ENCODE peak calls at places on chromosomes 11 and 22, in four cellular contexts. N is HepG2, X is K562, R is GM12878. U is an unnamed sample.

GRCh38 chr22:18031670-18032454 is 7.5 kb upstream of the MICAL3 start:
- DNase-seq in R (no peak), N (no peak), X (no peak), U (no peak)

GRCh38 chr11:131867457-131868257 is 497.2 kb downstream of the NTM start:
- DNase-seq in N (peak; percentile 20), R (no peak), X (no peak), U (peak; percentile 79)

GRCh38 chr11:118342503-118343161 is at the start of gene CD3D:
- DNase-seq in X (peak; percentile 84), N (peak; percentile 20), R (no peak), U (no peak)

GRCh38 chr11:10294289-10294953 is 402 bp upstream of the SBF2 start:
- DNase-seq in R (no peak), N (no peak), X (peak; percentile 11), U (peak; percentile 44)

GRCh38 chr11:124920870-124921609 is 2.0 kb downstream of the HEPN1 start:
- DNase-seq in R (no peak), N (no peak), X (no peak), U (peak; percentile 78)

GRCh38 chr11:101439488-101439887 is 144.3 kb downstream of the TRPC6 start:
- DNase-seq in N (no peak), R (no peak), X (no peak), U (no peak)

GRCh38 chr11:8913961-8914660 is 3.1 kb downstream of the AKIP1 start:
- DNase-seq in X (peak; percentile 53), N (peak; percentile 37), R (no peak), U (peak; percentile 65)

GRCh38 chr11:81870815-81871214 is 862.8 kb downstream of the FAM181B start:
- DNase-seq in X (no peak), R (no peak), N (no peak), U (no peak)

GRCh38 chr11:57360991-57361390 is 20.0 kb downstream of the PRG3 start:
- DNase-seq in X (no peak), R (no peak), N (no peak), U (no peak)

GRCh38 chr22:36339171-36340065 is 48.3 kb downstream of the MYH9 start:
- DNase-seq in R (no peak), X (no peak), N (no peak), U (no peak)

GRCh38 chr11:71240865-71241691 is 11.3 kb downstream of the SHANK2 start:
- DNase-seq in X (no peak), N (peak; percentile 93), R (peak; percentile 38), U (peak; percentile 48)

GRCh38 chr11:45007011-45007410 is 56.3 kb upstream of the TP53I11 start:
- DNase-seq in R (no peak), X (no peak), N (no peak), U (no peak)

GRCh38 chr11:107741044-107741823 is 29.4 kb upstream of the SLN start:
- DNase-seq in N (peak; percentile 21), R (peak; percentile 25), X (peak; percentile 40), U (no peak)

GRCh38 chr11:78737891-78738290 is 163.2 kb upstream of the NARS2 start:
- DNase-seq in R (no peak), N (no peak), X (no peak), U (no peak)

GRCh38 chr11:10373929-10374328 is 69.1 kb downstream of the ADM start:
- DNase-seq in N (no peak), R (no peak), X (no peak), U (no peak)

GRCh38 chr22:21915624-21916308 is 36.9 kb downstream of the PPM1F start:
- DNase-seq in N (no peak), X (no peak), R (no peak), U (no peak)
- TF ChIP-seq CBFB in N (no peak), X (peak; percentile 71), R (no peak), U (no peak)

GRCh38 chr11:12179521-12179920 is 69.1 kb downstream of the MICAL2 start:
- DNase-seq in R (no peak), N (no peak), X (no peak), U (no peak)

GRCh38 chr11:12175694-12176241 is 65.4 kb downstream of the MICAL2 start:
- DNase-seq in R (no peak), X (no peak), N (no peak), U (no peak)

GRCh38 chr11:12180257-12181205 is 70.1 kb downstream of the MICAL2 start:
- DNase-seq in N (no peak), X (no peak), R (no peak), U (no peak)

GRCh38 chr11:12177739-12178338 is 67.4 kb downstream of the MICAL2 start:
- DNase-seq in X (no peak), N (no peak), R (no peak), U (no peak)

DNA sequence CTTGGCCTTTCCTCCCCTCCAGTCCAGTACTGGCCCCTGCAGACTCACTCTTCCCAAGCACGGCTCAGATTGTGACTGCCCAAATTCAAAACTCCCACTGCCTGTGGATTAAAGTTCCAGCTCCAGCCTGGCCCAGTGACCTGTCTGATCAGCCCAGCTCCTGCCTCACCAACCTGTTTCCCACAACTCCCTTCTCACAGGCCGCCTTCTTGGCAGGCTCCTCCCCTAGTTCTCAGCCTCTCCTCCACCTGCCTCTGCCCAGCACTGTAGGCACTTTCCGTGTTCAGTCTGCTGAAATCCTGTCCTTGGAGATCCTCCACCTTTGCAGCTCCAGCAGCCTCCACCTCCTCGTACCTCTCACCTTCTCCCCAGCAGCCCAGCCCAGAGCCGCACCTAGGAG is 68.6 kb downstream of the MICAL2 start:
- DNase-seq in R (no peak), X (no peak), N (no peak), U (no peak)
- TF ChIP-seq CBFB in R (no peak), X (no peak), N (no peak), U (no peak)

DNA sequence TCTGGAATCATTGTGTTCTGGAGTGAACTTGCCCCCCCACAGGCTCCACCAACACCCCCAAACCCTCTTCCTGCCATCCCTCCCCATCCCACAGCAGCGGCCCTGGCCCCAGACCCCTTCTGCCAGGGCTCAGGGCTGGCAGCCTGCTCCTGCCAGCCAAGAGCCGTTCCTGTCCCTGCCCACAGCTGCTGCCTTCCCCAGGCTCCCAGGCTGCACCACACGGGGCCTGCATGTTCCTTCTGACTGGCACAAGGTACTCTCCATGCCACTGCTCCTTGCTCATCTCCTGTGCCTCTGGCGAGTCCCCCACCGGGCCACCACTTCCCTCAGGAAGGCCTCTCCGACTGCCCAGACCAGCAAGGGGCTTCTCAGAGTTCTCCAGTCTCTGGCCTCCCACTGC is 4.9 kb downstream of the GP1BB start:
- DNase-seq in R (no peak), N (no peak), X (no peak), U (no peak)
- TF ChIP-seq CBFB in R (no peak), N (no peak), X (no peak), U (no peak)

DNA sequence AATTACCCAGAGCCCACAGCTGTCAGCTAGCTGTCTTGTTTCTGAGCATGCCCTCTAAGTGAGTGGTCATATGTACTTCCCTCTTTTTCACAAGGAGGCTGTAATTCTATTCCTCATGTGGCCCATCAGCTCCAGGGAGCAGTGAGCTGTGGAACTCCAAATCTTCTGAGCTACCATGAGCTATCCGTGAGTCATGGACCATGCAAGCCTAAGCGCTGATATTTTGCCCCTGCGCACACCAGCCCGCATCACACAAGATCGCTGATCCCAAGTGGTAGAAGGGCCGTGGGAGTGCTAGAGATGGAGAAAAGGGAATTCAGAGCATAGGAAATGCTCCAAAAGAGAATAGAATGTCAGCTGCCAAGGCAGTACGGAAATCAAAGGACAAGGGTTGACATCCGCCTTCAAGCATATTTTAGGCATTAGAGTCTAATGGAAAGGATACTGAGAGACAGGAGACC is 5.5 kb downstream of the FJX1 start:
- DNase-seq in R (no peak), X (no peak), N (no peak), U (no peak)
- TF ChIP-seq CBFB in R (no peak), X (no peak), N (no peak), U (no peak)

GRCh38 chr11:27545946-27546345 is 39.4 kb upstream of the LIN7C start:
- DNase-seq in X (no peak), R (no peak), N (no peak), U (no peak)
- TF ChIP-seq CBFB in X (no peak), R (no peak), N (no peak), U (no peak)

GRCh38 chr11:113615773-113616172 is 90.3 kb downstream of the TMPRSS5 start:
- DNase-seq in X (no peak), N (no peak), R (no peak), U (no peak)
- TF ChIP-seq CBFB in X (no peak), N (no peak), R (no peak), U (no peak)

GRCh38 chr11:128776088-128776433 is 82.2 kb downstream of the FLI1 start:
- DNase-seq in X (no peak), R (no peak), N (no peak), U (no peak)
- TF ChIP-seq CBFB in X (no peak), R (no peak), N (no peak), U (no peak)

GRCh38 chr11:95248666-95249467 is 17.9 kb upstream of the SESN3 start:
- DNase-seq in N (no peak), X (no peak), R (peak; percentile 74), U (peak; percentile 31)
- TF ChIP-seq CBFB in N (no peak), X (no peak), R (peak; percentile 78), U (no peak)

U was measured in WTC11.